ENCODE peak calls at places on chromosome 6, in nine cellular contexts. V is Right ventricle myocardium superior, T is nephron progenitor cell, Z is small intestine, R is psoas muscle, K is PC-9, G is astrocyte of the hippocampus, Y is EH, I is Kasumi-1. F is an unnamed sample.

GRCh38 chr6:25369450-25370086 is 90.4 kb downstream of the CARMIL1 start:
- DNase-seq in K (no peak), I (peak; percentile 8), G (peak; percentile 71), R (no peak), Y (no peak), V (no peak), Z (peak; percentile 78), T (no peak), F (no peak)

GRCh38 chr6:73203098-73203497 is 22.2 kb downstream of the KHDC1L start:
- DNase-seq in K (no peak), Y (peak; percentile 12), G (peak; percentile 24), R (no peak), Z (no peak), T (no peak), V (no peak), I (no peak), F (no peak)

GRCh38 chr6:106488494-106489369 is 128.2 kb downstream of the CRYBG1 start:
- DNase-seq in K (no peak), V (no peak), Z (no peak), G (peak; percentile 49), Y (peak; percentile 18), R (no peak), I (peak; percentile 51), T (no peak), F (no peak)

GRCh38 chr6:63963756-63964315 is 328.2 kb downstream of the PHF3 start:
- DNase-seq in K (no peak), V (no peak), G (no peak), T (no peak), I (peak; percentile 7), Z (no peak), R (no peak), Y (no peak), F (no peak)

GRCh38 chr6:39366875-39367618 is 44.5 kb upstream of the KCNK16 start:
- DNase-seq in Y (peak; percentile 13), R (no peak), I (no peak), T (no peak), G (peak; percentile 48), V (no peak), K (no peak), Z (no peak), F (no peak)

GRCh38 chr6:43665376-43665775 is 20.5 kb downstream of the RSPH9 start:
- DNase-seq in R (no peak), T (no peak), Z (no peak), Y (peak; percentile 53), G (peak; percentile 46), V (no peak), I (no peak), K (peak; percentile 66), F (no peak)

GRCh38 chr6:52576392-52577021 is 353 bp downstream of the TRAM2 start:
- DNase-seq in K (peak; percentile 64), G (peak; percentile 89), T (no peak), R (peak; percentile 80), I (peak; percentile 62), Y (peak; percentile 85), V (peak; percentile 74), Z (peak; percentile 76), F (no peak)

GRCh38 chr6:15023448-15023847 is 222.4 kb upstream of the JARID2 start:
- DNase-seq in K (no peak), G (no peak), T (no peak), V (no peak), Y (no peak), R (no peak), Z (no peak), I (no peak), F (no peak)

GRCh38 chr6:153563001-153563400 is 431.9 kb upstream of the RGS17 start:
- DNase-seq in Z (no peak), V (no peak), I (no peak), Y (no peak), R (no peak), G (no peak), K (no peak), T (no peak), F (no peak)

GRCh38 chr6:1901556-1901955 is 291.8 kb downstream of the FOXC1 start:
- DNase-seq in I (no peak), K (no peak), Z (peak; percentile 53), V (no peak), Y (peak; percentile 77), R (no peak), T (no peak), G (peak; percentile 44), F (no peak)

GRCh38 chr6:157059781-157060180 is 263.5 kb downstream of the TMEM242 start:
- DNase-seq in V (no peak), K (no peak), G (peak; percentile 80), R (no peak), Z (peak; percentile 61), T (no peak), Y (no peak), I (no peak), F (no peak)

GRCh38 chr6:135909737-135910387 is 58.4 kb downstream of the PDE7B start:
- DNase-seq in R (no peak), I (peak; percentile 82), Z (peak; percentile 95), K (peak; percentile 12), T (peak; percentile 38), V (peak; percentile 33), G (no peak), Y (no peak), F (no peak)

GRCh38 chr6:163191704-163192537 is 222.6 kb upstream of the QKI start:
- DNase-seq in I (no peak), Z (no peak), Y (no peak), R (no peak), G (no peak), T (no peak), K (no peak), V (no peak), F (no peak)

GRCh38 chr6:97815413-97815812 is 532.4 kb upstream of the MMS22L start:
- DNase-seq in K (no peak), Z (no peak), Y (no peak), R (no peak), G (no peak), I (no peak), T (no peak), V (no peak), F (no peak)

GRCh38 chr6:136104556-136104955 is 145.6 kb downstream of the MTFR2 start:
- DNase-seq in Y (no peak), R (no peak), I (no peak), K (no peak), Z (no peak), V (no peak), T (no peak), G (no peak), F (no peak)

GRCh38 chr6:143062551-143062950 is 1.9 kb downstream of the AIG1 start:
- DNase-seq in G (no peak), T (no peak), R (no peak), V (no peak), I (no peak), Z (no peak), K (no peak), Y (no peak), F (no peak)

GRCh38 chr6:144659202-144659731 is 374.1 kb downstream of the UTRN start:
- DNase-seq in G (peak; percentile 53), Z (peak; percentile 36), K (no peak), T (peak; percentile 52), R (no peak), I (no peak), V (no peak), Y (peak; percentile 60), F (no peak)

GRCh38 chr6:39416728-39417127 is 94.2 kb upstream of the KCNK16 start:
- DNase-seq in R (no peak), Z (no peak), K (peak; percentile 83), G (peak; percentile 60), I (no peak), T (no peak), V (no peak), Y (peak; percentile 98), F (no peak)

GRCh38 chr6:118579786-118580185 is 31.7 kb downstream of the PLN start:
- DNase-seq in T (no peak), G (no peak), Z (no peak), R (no peak), V (no peak), K (no peak), Y (no peak), I (no peak), F (no peak)

GRCh38 chr6:16055852-16056251 is 73.0 kb upstream of the MYLIP start:
- DNase-seq in Y (no peak), G (no peak), Z (no peak), V (no peak), R (no peak), T (no peak), K (no peak), I (no peak), F (no peak)

GRCh38 chr6:112141707-112142106 is 54.3 kb downstream of the FAM229B start:
- DNase-seq in I (no peak), K (no peak), Z (no peak), G (no peak), T (no peak), R (no peak), Y (no peak), V (no peak), F (no peak)

GRCh38 chr6:47278545-47278944 is 31.2 kb downstream of the TNFRSF21 start:
- DNase-seq in Z (peak; percentile 59), V (no peak), I (no peak), T (no peak), G (no peak), K (no peak), Y (peak; percentile 44), R (no peak), F (no peak)

GRCh38 chr6:153947817-153948447 is 91.1 kb upstream of the OPRM1 start:
- DNase-seq in K (peak; percentile 10), T (peak; percentile 53), R (no peak), G (peak; percentile 61), V (no peak), I (peak; percentile 42), Z (peak; percentile 38), Y (peak; percentile 0), F (peak; percentile 55)

GRCh38 chr6:40066372-40066771 is 132.1 kb upstream of the MOCS1 start:
- DNase-seq in I (no peak), K (no peak), G (no peak), T (no peak), V (no peak), Y (no peak), Z (no peak), R (no peak), F (no peak)

GRCh38 chr6:152295346-152295745 is 341.8 kb downstream of the SYNE1 start:
- DNase-seq in V (no peak), R (no peak), T (no peak), Y (peak; percentile 71), I (no peak), G (peak; percentile 44), K (no peak), Z (no peak), F (no peak)

F was measured in sciatic nerve.